ENCODE peak calls at places on chromosomes 1 and 21, in five cellular contexts. Z is psoas muscle, L is pancreas, O is HCT116, Q is body of pancreas. S is an unnamed sample.

GRCh38 chr1:29166291-29166878 is 15.3 kb downstream of the SRSF4 start:
- DNase-seq in Z (no peak), L (no peak), O (no peak), Q (no peak), S (no peak)

GRCh38 chr1:59549903-59550302 is 253.0 kb downstream of the FGGY start:
- DNase-seq in Z (no peak), L (no peak), O (no peak), Q (peak), S (peak)

GRCh38 chr1:54839824-54840223 is 38.7 kb upstream of the TTC22 start:
- DNase-seq in Z (no peak), L (no peak), O (no peak), Q (no peak), S (no peak)

GRCh38 chr1:34479731-34480130 is 275.1 kb upstream of the GJB5 start:
- DNase-seq in Z (no peak), L (no peak), O (no peak), Q (no peak), S (no peak)

GRCh38 chr1:198633675-198634121 is 5.1 kb upstream of the PTPRC start:
- DNase-seq in Z (no peak), L (no peak), O (no peak), Q (no peak), S (no peak)

GRCh38 chr1:25566730-25567341 is 23.4 kb downstream of the LDLRAP1 start:
- DNase-seq in Z (peak), L (no peak), O (no peak), Q (no peak), S (no peak)

GRCh38 chr1:236284291-236284711 is 2.5 kb upstream of the ERO1B start:
- DNase-seq in Z (no peak), L (no peak), O (no peak), Q (no peak), S (no peak)

GRCh38 chr1:231070758-231071443 is 30.8 kb upstream of the FAM89A start:
- DNase-seq in Z (no peak), L (no peak), O (no peak), Q (no peak), S (no peak)

GRCh38 chr1:26110731-26111529 is 694 bp upstream of the PDIK1L start:
- DNase-seq in Z (peak), L (peak), O (peak), Q (peak), S (peak)

GRCh38 chr21:45105906-45106485 is 31.6 kb downstream of the ADARB1 start:
- DNase-seq in Z (no peak), L (no peak), O (no peak), Q (no peak), S (no peak)

GRCh38 chr1:147539122-147539575 is 2.2 kb upstream of the BCL9 start:
- DNase-seq in Z (no peak), L (no peak), O (peak), Q (no peak), S (peak)

GRCh38 chr21:45306453-45306831 is 18.7 kb upstream of the POFUT2 start:
- DNase-seq in Z (no peak), L (peak), O (no peak), Q (peak), S (no peak)

GRCh38 chr1:8598060-8598724 is 219.2 kb downstream of the RERE start:
- DNase-seq in Z (no peak), L (peak), O (no peak), Q (peak), S (no peak)

GRCh38 chr1:162822391-162823200 is 32.1 kb downstream of the HSD17B7 start:
- DNase-seq in Z (no peak), L (peak), O (peak), Q (peak), S (peak)

GRCh38 chr21:41800425-41801186 is 33.8 kb upstream of the RIPK4 start:
- DNase-seq in Z (no peak), L (no peak), O (no peak), Q (no peak), S (no peak)

GRCh38 chr1:114756009-114756892 is 1.5 kb downstream of the CSDE1 start:
- DNase-seq in Z (no peak), L (no peak), O (no peak), Q (no peak), S (no peak)

GRCh38 chr21:28257276-28257675 is 735.4 kb downstream of the LTN1 start:
- DNase-seq in Z (no peak), L (no peak), O (no peak), Q (no peak), S (no peak)

GRCh38 chr1:58340156-58340555 is 206.4 kb downstream of the OMA1 start:
- DNase-seq in Z (no peak), L (no peak), O (no peak), Q (no peak), S (no peak)

GRCh38 chr1:99659755-99660210 is 13.9 kb downstream of the PALMD start:
- DNase-seq in Z (no peak), L (no peak), O (no peak), Q (no peak), S (peak)

GRCh38 chr1:37001697-37002096 is 32.6 kb downstream of the GRIK3 start:
- DNase-seq in Z (no peak), L (no peak), O (no peak), Q (no peak), S (peak)

GRCh38 chr1:96684737-96685136 is 36.8 kb upstream of the PTBP2 start:
- DNase-seq in Z (no peak), L (no peak), O (no peak), Q (no peak), S (no peak)

GRCh38 chr1:197486948-197487347 is 218.9 kb downstream of the CRB1 start:
- DNase-seq in Z (no peak), L (no peak), O (no peak), Q (peak), S (peak)

GRCh38 chr1:115478933-115479551 is 141.0 kb upstream of the NGF start:
- DNase-seq in Z (no peak), L (peak), O (no peak), Q (peak), S (no peak)

GRCh38 chr1:223261914-223262313 is 102.1 kb downstream of the SUSD4 start:
- DNase-seq in Z (no peak), L (no peak), O (no peak), Q (no peak), S (no peak)

GRCh38 chr1:4428711-4429110 is 225.7 kb upstream of the AJAP1 start:
- DNase-seq in Z (no peak), L (no peak), O (no peak), Q (no peak), S (no peak)

GRCh38 chr1:154937051-154937987 is 800 bp upstream of the PMVK start:
- DNase-seq in Z (peak), L (peak), O (peak), Q (peak), S (peak)

GRCh38 chr1:25993197-25993951 is 4.5 kb downstream of the PAFAH2 start:
- DNase-seq in Z (no peak), L (no peak), O (no peak), Q (no peak), S (no peak)

GRCh38 chr1:117181630-117182041 is 29.1 kb downstream of the VTCN1 start:
- DNase-seq in Z (no peak), L (no peak), O (no peak), Q (no peak), S (no peak)

GRCh38 chr1:78114034-78114956 is 68.5 kb downstream of the GIPC2 start:
- DNase-seq in Z (peak), L (no peak), O (peak), Q (peak), S (peak)

GRCh38 chr1:159960721-159961381 is 6.8 kb upstream of the SLAMF9 start:
- DNase-seq in Z (peak), L (no peak), O (no peak), Q (no peak), S (peak)

GRCh38 chr1:115164484-115164883 is 75.2 kb upstream of the TSPAN2 start:
- DNase-seq in Z (no peak), L (no peak), O (no peak), Q (no peak), S (no peak)

GRCh38 chr1:38741341-38741740 is 118.2 kb downstream of the RRAGC start:
- DNase-seq in Z (no peak), L (no peak), O (no peak), Q (no peak), S (no peak)

GRCh38 chr1:92486251-92487077 is at the start of gene GFI1:
- DNase-seq in Z (peak), L (peak), O (no peak), Q (peak), S (no peak)

GRCh38 chr21:36466061-36466511 is 13.8 kb downstream of the CLDN14 start:
- DNase-seq in Z (no peak), L (no peak), O (no peak), Q (no peak), S (no peak)

GRCh38 chr1:41776896-41777431 is 141.8 kb downstream of the HIVEP3 start:
- DNase-seq in Z (no peak), L (peak), O (no peak), Q (peak), S (peak)

GRCh38 chr1:3170566-3171453 is 101.8 kb downstream of the PRDM16 start:
- DNase-seq in Z (peak), L (peak), O (no peak), Q (peak), S (no peak)

GRCh38 chr1:180498594-180498993 is 3.8 kb downstream of the ACBD6 start:
- DNase-seq in Z (no peak), L (no peak), O (no peak), Q (no peak), S (no peak)

GRCh38 chr1:227112538-227112937 is 172.4 kb downstream of the COQ8A start:
- DNase-seq in Z (no peak), L (no peak), O (no peak), Q (no peak), S (no peak)

GRCh38 chr1:155715777-155716176 is 26.9 kb downstream of the DAP3 start:
- DNase-seq in Z (no peak), L (no peak), O (no peak), Q (no peak), S (no peak)

GRCh38 chr1:221415626-221416025 is 326.3 kb downstream of the DUSP10 start:
- DNase-seq in Z (no peak), L (no peak), O (no peak), Q (no peak), S (no peak)

GRCh38 chr1:221416723-221417122 is 325.2 kb downstream of the DUSP10 start:
- DNase-seq in Z (no peak), L (no peak), O (no peak), Q (no peak), S (peak)

GRCh38 chr1:221408117-221408516 is 333.8 kb downstream of the DUSP10 start:
- DNase-seq in Z (no peak), L (no peak), O (no peak), Q (no peak), S (no peak)

DNA sequence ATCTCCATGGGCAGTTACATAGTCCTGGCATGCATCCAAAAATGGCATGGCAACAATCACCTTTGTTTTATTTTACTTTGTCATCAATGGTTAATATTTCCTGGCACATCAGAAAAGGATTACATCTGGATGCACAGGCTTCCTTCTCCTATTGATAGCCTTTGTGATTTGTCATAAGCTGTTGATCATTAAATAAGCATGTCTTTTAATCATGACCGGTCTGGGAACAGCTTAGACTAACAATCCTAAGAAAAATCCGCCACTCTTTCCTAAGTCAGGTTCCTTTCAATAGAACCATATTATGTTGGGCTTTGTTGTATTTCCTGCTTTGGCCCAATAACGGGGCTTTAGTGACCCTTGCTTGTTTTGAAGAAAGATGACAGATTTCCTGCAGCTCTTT is 330.6 kb downstream of the DUSP10 start:
- DNase-seq in Z (no peak), L (no peak), O (no peak), Q (no peak), S (no peak)
- TF ChIP-seq CTCF in Z (no peak), L (no peak), O (no peak), Q (no peak), S (no peak)

GRCh38 chr1:228417061-228417460 is 400 bp upstream of the TRIM17 start:
- DNase-seq in Z (no peak), L (no peak), O (no peak), Q (no peak), S (no peak)

GRCh38 chr1:228415853-228416216 is 826 bp downstream of the TRIM17 start:
- DNase-seq in Z (no peak), L (no peak), O (no peak), Q (no peak), S (no peak)

GRCh38 chr1:228415221-228415620 is 1.4 kb downstream of the TRIM17 start:
- DNase-seq in Z (no peak), L (no peak), O (no peak), Q (no peak), S (no peak)

GRCh38 chr1:228417471-228418203 is 976 bp upstream of the TRIM17 start:
- DNase-seq in Z (no peak), L (no peak), O (peak), Q (no peak), S (no peak)

DNA sequence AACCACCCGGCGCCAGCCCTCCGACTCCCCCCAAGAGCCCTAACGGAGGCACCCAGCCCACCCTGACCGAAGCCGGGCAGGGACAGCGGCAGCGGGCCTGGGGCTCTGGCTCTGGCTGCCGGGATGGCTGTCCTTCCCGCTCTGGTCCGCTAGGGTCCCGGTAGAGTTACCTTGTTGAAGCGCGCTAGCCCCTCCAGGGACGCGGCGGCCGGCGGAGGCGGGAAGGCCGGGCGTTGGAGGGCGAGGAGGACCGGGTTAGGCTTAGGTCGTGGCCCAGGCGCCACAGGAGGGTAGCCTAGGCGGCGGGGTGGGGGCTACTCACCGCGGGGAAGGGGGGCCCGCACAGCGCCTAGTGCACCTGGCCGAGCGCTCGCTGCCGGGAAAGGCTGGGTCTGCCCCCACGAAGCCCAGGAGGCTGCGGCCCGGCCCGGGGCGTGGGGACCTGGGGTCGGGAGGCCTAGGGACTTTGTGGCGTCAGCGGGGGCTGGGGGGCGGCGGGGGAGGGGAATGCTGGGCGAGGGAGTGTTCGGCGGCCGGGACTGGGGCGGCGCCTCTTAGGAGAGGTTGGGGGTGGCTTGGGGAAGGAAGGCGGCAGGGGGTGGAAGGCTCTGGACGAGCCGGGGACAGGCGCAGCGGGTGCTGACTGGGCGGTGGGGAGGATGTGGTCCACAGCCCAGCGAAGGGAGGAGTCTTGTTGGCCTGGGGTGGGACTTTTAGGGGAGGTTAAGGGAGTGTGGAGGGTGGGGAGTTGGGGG is at the start of gene TRIM17:
- DNase-seq in Z (no peak), L (no peak), O (no peak), Q (peak), S (no peak)
- TF ChIP-seq CTCF in Z (no peak), L (peak), O (no peak), Q (peak), S (no peak)

DNA sequence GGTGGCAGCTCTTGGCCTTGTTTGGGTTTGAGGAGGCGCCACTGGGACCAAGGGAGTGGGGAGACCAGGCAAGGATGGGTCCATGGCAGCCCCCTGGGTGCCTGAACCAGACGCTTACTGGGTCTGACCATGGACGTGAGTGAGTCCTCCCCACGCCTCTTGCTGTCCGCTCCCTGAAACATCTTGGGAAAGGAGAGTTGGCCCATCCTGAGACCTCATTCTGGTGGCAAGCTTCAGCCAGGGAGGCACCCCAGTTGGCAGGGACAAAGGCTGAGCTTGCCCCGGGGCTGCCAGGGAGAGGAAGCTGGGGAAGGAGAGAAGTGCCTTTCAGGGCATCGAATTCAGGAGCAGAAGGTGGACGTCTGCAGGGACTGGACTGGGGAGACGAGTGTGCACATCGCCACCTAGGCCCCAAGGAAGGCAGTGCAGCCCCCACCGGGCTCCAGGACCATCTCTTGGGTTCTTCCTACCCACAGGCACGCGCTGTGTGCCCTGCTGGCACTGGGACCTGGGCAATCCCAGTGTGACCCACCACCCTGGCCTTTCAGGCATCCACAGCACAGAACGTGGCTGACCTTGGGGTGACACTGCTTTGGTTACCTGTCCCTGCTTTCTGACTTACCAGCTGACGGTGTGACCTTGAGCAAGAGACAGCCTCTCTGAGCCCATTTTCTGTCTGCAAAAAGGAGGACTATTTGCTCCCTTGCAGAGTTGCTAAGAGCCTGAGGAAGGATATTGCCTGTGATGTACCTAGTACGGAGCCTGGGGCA is 132.9 kb upstream of the WNT4 start:
- DNase-seq in Z (peak), L (peak), O (peak), Q (peak), S (peak)
- TF ChIP-seq CTCF in Z (peak), L (peak), O (peak), Q (peak), S (peak)

GRCh38 chr1:187692799-187693198 is 864.0 kb downstream of the PLA2G4A start:
- DNase-seq in Z (no peak), L (no peak), O (no peak), Q (peak), S (no peak)
- TF ChIP-seq CTCF in Z (no peak), L (no peak), O (no peak), Q (no peak), S (no peak)

GRCh38 chr1:110554871-110555801 is 36.2 kb upstream of the KCNA10 start:
- DNase-seq in Z (peak), L (peak), O (no peak), Q (peak), S (no peak)
- TF ChIP-seq CTCF in Z (peak), L (peak), O (peak), Q (peak), S (peak)

DNA sequence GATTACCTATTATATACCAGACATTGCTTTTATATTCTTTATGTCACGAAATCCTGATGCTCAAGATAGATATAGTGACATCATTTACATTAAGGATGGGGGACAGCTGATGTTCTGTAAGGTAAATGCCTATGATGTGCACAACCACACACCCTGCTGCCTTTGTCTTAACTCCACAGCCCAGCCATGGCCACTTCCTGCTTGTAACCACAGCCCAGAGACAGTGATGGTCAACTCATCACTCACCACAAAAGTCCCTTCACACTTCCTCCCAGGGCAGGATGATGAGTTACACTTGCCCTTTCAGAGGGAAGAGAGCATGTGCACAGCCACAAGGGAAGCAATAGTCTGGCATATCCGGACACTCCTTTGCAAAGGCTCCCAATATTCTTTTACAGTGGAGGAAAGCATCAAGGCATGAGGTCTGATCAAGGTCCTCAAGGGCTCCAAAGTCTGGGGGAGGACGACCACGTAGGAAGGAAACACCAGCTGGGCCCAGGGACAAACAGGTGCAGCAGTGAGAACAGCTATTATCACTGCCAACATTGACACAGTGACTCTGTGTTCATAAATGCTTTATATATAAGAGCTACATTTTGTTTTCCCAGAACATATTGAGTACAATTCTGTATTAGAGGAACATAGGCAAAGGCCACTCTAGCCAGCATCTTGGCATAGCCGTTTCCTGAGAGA is 53.8 kb downstream of the PLPP3 start:
- DNase-seq in Z (no peak), L (no peak), O (no peak), Q (no peak), S (no peak)
- TF ChIP-seq CTCF in Z (no peak), L (no peak), O (no peak), Q (no peak), S (no peak)

S was measured in MCF 10A.